ENCODE peak calls at places on chromosomes 6 and 20, in eight cellular contexts. E, K, C, N, Q, I, H and X are unnamed samples.

GRCh38 chr6:168128006-168128630 is 49.1 kb upstream of the FRMD1 start:
- DNase-seq in E (no peak), K (no peak), C (no peak), N (no peak), Q (no peak), I (no peak), H (no peak), X (peak)

GRCh38 chr6:624979-625378 is 31.9 kb downstream of the HUS1B start:
- DNase-seq in E (no peak), K (no peak), C (peak), N (no peak), Q (no peak), I (peak), H (peak), X (no peak)

GRCh38 chr20:1474817-1475603 is 8.4 kb upstream of the NSFL1C start:
- DNase-seq in E (no peak), K (no peak), C (peak), N (no peak), Q (no peak), I (no peak), H (no peak), X (no peak)

GRCh38 chr6:63663147-63663877 is 27.7 kb downstream of the PHF3 start:
- DNase-seq in E (no peak), K (no peak), C (peak), N (no peak), Q (no peak), I (no peak), H (peak), X (no peak)

GRCh38 chr6:49839957-49840356 is 26.4 kb downstream of the CRISP1 start:
- DNase-seq in E (no peak), K (no peak), C (no peak), N (no peak), Q (no peak), I (no peak), H (no peak), X (no peak)

GRCh38 chr20:52490715-52491430 is 299.3 kb upstream of the ZFP64 start:
- DNase-seq in E (no peak), K (no peak), C (peak), N (no peak), Q (no peak), I (no peak), H (peak), X (no peak)

GRCh38 chr6:123908813-123909212 is 105.1 kb downstream of the NKAIN2 start:
- DNase-seq in E (no peak), K (no peak), C (no peak), N (no peak), Q (no peak), I (no peak), H (no peak), X (no peak)

GRCh38 chr6:35148167-35148741 is 7.1 kb upstream of the TCP11 start:
- DNase-seq in E (no peak), K (no peak), C (no peak), N (no peak), Q (no peak), I (no peak), H (peak), X (no peak)

GRCh38 chr6:131382646-131383045 is 190.4 kb upstream of the ARG1 start:
- DNase-seq in E (no peak), K (no peak), C (no peak), N (no peak), Q (no peak), I (no peak), H (no peak), X (no peak)

GRCh38 chr20:23122959-23123655 is 37.0 kb upstream of the CD93 start:
- DNase-seq in E (no peak), K (no peak), C (no peak), N (no peak), Q (no peak), I (no peak), H (no peak), X (no peak)

GRCh38 chr6:63597142-63598000 is 25.1 kb downstream of the LOC128125822 start:
- DNase-seq in E (no peak), K (no peak), C (no peak), N (no peak), Q (no peak), I (no peak), H (no peak), X (no peak)

GRCh38 chr6:24566020-24566752 is 71.4 kb downstream of the ALDH5A1 start:
- DNase-seq in E (no peak), K (no peak), C (no peak), N (no peak), Q (no peak), I (no peak), H (no peak), X (no peak)

GRCh38 chr6:132669690-132670291 is 10.8 kb upstream of the TAAR1 start:
- DNase-seq in E (peak), K (no peak), C (peak), N (no peak), Q (no peak), I (no peak), H (peak), X (no peak)

GRCh38 chr20:17610566-17611289 is 40.9 kb downstream of the DSTN start:
- DNase-seq in E (no peak), K (no peak), C (no peak), N (peak), Q (no peak), I (peak), H (no peak), X (no peak)

GRCh38 chr6:113971786-113972185 is 838 bp upstream of the HDAC2 start:
- DNase-seq in E (no peak), K (no peak), C (no peak), N (no peak), Q (no peak), I (no peak), H (peak), X (no peak)

GRCh38 chr6:36129889-36130671 is at the start of gene MAPK13:
- DNase-seq in E (no peak), K (no peak), C (no peak), N (no peak), Q (no peak), I (no peak), H (peak), X (no peak)

GRCh38 chr6:107729098-107729497 is 95.0 kb downstream of the SCML4 start:
- DNase-seq in E (no peak), K (no peak), C (no peak), N (no peak), Q (no peak), I (no peak), H (no peak), X (no peak)

GRCh38 chr6:156174026-156174880 is 602.9 kb upstream of the ARID1B start:
- DNase-seq in E (no peak), K (no peak), C (no peak), N (no peak), Q (no peak), I (no peak), H (no peak), X (no peak)

GRCh38 chr20:51860015-51860882 is 57.9 kb upstream of the SALL4 start:
- DNase-seq in E (no peak), K (no peak), C (peak), N (no peak), Q (no peak), I (no peak), H (peak), X (no peak)

GRCh38 chr6:79421707-79422484 is 115.3 kb downstream of the LCA5 start:
- DNase-seq in E (no peak), K (no peak), C (peak), N (peak), Q (no peak), I (no peak), H (peak), X (no peak)

GRCh38 chr20:53839423-53840176 is 230.8 kb downstream of the BCAS1 start:
- DNase-seq in E (no peak), K (peak), C (no peak), N (peak), Q (peak), I (peak), H (no peak), X (peak)

GRCh38 chr20:24634855-24635254 is 165.4 kb downstream of the SYNDIG1 start:
- DNase-seq in E (no peak), K (no peak), C (peak), N (no peak), Q (no peak), I (no peak), H (peak), X (no peak)

GRCh38 chr20:45206746-45207145 is at the start of gene SEMG1:
- DNase-seq in E (no peak), K (no peak), C (no peak), N (no peak), Q (no peak), I (no peak), H (no peak), X (no peak)

GRCh38 chr20:31473331-31474096 is 1.4 kb downstream of the DEFB124 start:
- DNase-seq in E (no peak), K (no peak), C (no peak), N (no peak), Q (no peak), I (no peak), H (peak), X (no peak)

GRCh38 chr20:23441850-23442313 is 2.4 kb downstream of the CSTL1 start:
- DNase-seq in E (peak), K (peak), C (peak), N (peak), Q (peak), I (peak), H (peak), X (peak)

GRCh38 chr6:132362318-132363185 is 38.7 kb downstream of the MOXD1 start:
- DNase-seq in E (no peak), K (no peak), C (no peak), N (no peak), Q (no peak), I (no peak), H (peak), X (no peak)

GRCh38 chr6:44795326-44795725 is 407.8 kb downstream of the CDC5L start:
- DNase-seq in E (no peak), K (no peak), C (no peak), N (no peak), Q (no peak), I (no peak), H (no peak), X (no peak)
- TF ChIP-seq CTCF in E (no peak), K (no peak), C (no peak), N (no peak), Q (no peak), I (no peak), H (no peak), X (no peak)

DNA sequence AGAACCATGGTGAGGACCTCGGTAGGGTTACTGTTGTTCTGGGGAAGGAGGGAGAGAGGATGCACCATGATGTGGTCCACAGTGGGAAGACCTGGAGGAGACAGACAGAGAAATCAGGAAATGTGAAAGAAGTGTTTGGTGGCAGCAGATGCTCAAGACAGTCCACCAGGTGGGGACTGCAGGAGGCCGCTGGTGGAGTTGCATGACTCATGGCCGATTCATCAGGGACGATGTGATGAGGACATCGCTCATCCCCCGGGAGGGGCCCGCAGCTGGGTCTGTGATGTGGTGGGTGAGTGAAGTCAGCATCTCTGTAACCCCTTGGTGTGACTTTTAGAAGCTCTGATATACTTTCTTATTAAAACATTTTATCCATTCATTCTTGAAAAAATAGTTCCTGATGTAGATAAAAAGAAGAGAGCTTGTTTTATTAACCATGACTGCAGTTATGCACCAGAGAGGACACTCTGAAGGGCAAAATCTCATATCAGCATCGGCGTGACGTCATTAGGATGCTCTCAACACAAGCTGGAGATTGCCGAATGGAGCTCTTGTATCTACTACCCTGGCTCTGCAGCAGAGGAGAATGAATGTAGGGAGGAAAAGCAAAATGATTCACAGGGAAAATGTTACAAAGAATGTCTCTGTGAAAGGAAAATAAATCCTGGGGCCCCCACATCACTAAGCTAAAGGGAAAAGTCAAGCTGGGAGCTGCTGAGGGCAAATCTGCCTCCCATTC is 71.2 kb downstream of the RAMACL start:
- DNase-seq in E (peak), K (no peak), C (peak), N (peak), Q (peak), I (no peak), H (peak), X (no peak)
- TF ChIP-seq CTCF in E (no peak), K (peak), C (no peak), N (no peak), Q (no peak), I (no peak), H (peak), X (no peak)

DNA sequence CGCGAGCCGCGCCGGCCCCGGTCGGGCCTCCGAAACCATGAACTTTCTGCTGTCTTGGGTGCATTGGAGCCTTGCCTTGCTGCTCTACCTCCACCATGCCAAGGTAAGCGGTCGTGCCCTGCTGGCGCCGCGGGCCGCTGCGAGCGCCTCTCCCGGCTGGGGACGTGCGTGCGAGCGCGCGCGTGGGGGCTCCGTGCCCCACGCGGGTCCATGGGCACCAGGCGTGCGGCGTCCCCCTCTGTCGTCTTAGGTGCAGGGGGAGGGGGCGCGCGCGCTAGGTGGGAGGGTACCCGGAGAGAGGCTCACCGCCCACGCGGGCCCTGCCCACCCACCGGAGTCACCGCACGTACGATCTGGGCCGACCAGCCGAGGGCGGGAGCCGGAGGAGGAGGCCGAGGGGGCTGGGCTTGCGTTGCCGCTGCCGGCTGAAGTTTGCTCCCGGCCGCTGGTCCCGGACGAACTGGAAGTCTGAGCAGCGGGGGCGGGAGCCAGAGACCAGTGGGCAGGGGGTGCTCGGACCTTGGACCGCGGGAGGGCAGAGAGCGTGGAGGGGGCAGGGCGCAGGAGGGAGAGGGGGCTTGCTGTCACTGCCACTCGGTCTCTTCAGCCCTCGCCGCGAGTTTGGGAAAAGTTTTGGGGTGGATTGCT is 1.3 kb downstream of the VEGFA start:
- DNase-seq in E (no peak), K (peak), C (peak), N (peak), Q (no peak), I (peak), H (peak), X (peak)
- TF ChIP-seq CTCF in E (no peak), K (no peak), C (no peak), N (no peak), Q (no peak), I (no peak), H (no peak), X (no peak)

DNA sequence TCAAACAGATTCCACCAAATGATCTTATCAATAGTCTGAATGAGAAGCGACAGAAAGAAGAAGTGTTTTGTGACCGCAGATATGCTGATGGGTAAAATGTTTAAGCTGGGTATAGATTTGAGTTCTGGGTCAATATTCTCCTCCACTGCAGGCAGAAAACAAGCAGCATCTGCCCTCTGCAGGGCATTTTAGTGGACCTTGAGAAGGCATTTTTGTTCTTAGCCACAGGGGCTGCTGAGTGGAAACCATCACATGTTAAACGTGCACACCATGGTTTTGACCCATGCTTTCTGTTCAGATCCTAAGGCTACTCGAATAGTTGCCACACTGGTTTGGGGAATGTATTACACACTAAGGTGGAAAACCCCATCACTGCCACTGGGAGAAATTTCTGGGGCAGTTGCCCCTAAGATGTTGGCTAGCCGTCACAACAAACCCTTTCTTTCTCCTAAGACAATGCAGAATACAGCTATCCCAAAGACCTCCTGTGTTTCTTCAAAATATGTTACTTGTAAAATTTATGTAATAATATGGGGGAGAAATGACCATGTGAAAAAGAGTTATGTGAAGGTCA is 5.5 kb downstream of the POU3F2 start:
- DNase-seq in E (no peak), K (no peak), C (peak), N (no peak), Q (no peak), I (no peak), H (peak), X (no peak)
- TF ChIP-seq CTCF in E (peak), K (no peak), C (peak), N (no peak), Q (no peak), I (no peak), H (peak), X (no peak)

DNA sequence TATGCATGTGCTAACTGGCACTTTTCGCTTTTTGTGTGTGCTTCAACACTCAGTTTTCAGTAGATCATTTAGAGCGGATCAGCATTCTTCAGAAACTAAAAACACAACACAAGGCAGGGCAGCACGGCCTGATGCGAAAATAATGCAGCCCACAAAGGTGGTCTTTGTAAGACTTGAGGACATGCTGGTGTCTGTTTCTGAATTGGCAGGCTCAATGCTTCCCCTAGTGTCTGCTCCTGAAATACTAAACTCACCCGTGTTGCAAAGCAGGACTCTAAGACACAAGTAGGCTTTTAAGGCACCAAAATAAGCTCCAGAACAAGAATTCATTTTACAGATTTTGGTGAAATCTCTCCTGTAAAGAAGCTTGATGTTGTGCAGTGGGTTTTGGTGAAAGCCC is 676.5 kb downstream of the TENT5A start:
- DNase-seq in E (no peak), K (no peak), C (no peak), N (no peak), Q (no peak), I (no peak), H (peak), X (no peak)
- TF ChIP-seq CTCF in E (peak), K (peak), C (no peak), N (peak), Q (no peak), I (no peak), H (peak), X (no peak)

GRCh38 chr6:33958208-33958862 is 154.5 kb upstream of the MLN start:
- DNase-seq in E (no peak), K (no peak), C (no peak), N (no peak), Q (peak), I (no peak), H (no peak), X (no peak)
- TF ChIP-seq CTCF in E (peak), K (peak), C (peak), N (peak), Q (no peak), I (no peak), H (peak), X (peak)

DNA sequence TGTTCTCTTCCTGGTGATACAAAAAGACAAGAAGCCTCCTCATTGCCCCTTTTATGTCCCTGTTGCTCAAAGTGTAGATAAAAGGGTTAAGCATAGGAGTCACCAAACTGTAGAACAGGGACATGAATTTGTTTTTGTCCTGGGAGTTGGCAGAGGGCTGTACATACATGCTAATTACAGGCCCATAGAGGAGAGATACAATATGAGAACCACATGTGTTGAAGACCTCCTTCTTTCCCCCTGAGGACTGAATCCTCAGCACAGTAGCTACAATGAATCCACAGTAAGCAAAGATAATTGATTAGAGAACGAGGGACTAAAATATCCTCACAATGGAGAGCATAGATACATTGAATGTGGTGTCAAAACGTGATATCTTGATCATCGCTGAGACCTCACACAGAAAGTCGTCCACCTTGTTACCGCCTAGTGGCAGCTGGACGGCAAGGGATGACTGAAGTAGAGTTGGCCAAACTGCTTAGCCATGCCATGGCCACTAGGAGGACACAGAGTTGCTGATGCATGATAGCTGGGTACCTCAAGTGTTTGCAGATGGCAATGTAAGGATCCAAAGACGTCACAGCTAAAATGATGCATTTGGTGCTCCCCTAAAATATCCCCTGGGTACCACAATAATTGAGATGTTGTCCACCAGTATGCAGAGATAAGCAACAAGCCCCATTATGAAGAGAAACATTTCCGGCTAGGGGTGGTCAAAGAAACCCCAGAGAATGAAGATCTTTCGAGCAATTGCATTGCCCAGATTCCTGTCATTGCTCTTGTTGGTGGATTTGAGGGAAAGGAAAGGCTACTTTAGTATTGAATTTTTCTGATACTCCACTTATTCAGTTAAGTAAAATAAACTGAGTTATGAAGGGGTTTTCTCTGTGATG is 15.0 kb downstream of the OR2B3 start:
- DNase-seq in E (peak), K (no peak), C (peak), N (no peak), Q (no peak), I (no peak), H (peak), X (no peak)
- TF ChIP-seq CTCF in E (peak), K (peak), C (peak), N (peak), Q (peak), I (no peak), H (peak), X (no peak)